ENCODE peak calls at places on chromosomes 4 and X, in four cellular contexts. U, Y, S and D are unnamed samples.

GRCh38 chr4:24778427-24779225 is 16.7 kb upstream of the SOD3 start:
- DNase-seq in U (no peak), Y (no peak), S (no peak), D (no peak)

GRCh38 chrX:15790766-15791380 is 589 bp downstream of the ZRSR2 start:
- DNase-seq in U (no peak), Y (no peak), S (peak; percentile 13), D (no peak)

GRCh38 chr4:34720563-34720962 is 1523.8 kb downstream of the ARAP2 start:
- DNase-seq in U (peak; percentile 17), Y (no peak), S (no peak), D (no peak)

GRCh38 chrX:81206471-81206870 is 4.6 kb downstream of the SH3BGRL start:
- DNase-seq in U (no peak), Y (no peak), S (no peak), D (no peak)

GRCh38 chr4:161254375-161254774 is 909.4 kb downstream of the FSTL5 start:
- DNase-seq in U (no peak), Y (no peak), S (no peak), D (no peak)

GRCh38 chrX:41459714-41460113 is 12.6 kb downstream of the NYX start:
- DNase-seq in U (no peak), Y (no peak), S (no peak), D (no peak)

GRCh38 chr4:27176400-27176799 is 315.8 kb downstream of the STIM2 start:
- DNase-seq in U (peak; percentile 14), Y (no peak), S (no peak), D (peak; percentile 43)

GRCh38 chr4:82076809-82077208 is 297.0 kb downstream of the HNRNPD start:
- DNase-seq in U (no peak), Y (no peak), S (no peak), D (no peak)

GRCh38 chrX:72201836-72202536 is 20.4 kb downstream of the PIN4 start:
- DNase-seq in U (no peak), Y (no peak), S (no peak), D (no peak)

GRCh38 chrX:107574711-107575110 is 53.6 kb upstream of the PRPS1 start:
- DNase-seq in U (no peak), Y (no peak), S (no peak), D (no peak)

GRCh38 chr4:83125738-83126141 is 11.2 kb upstream of the PLAC8 start:
- DNase-seq in U (no peak), Y (no peak), S (no peak), D (no peak)

GRCh38 chr4:98658287-98659105 is at the start of gene TSPAN5:
- DNase-seq in U (peak; percentile 12), Y (peak; percentile 76), S (no peak), D (peak; percentile 84)

GRCh38 chrX:111095974-111096870 is at the start of gene PAK3:
- DNase-seq in U (no peak), Y (no peak), S (no peak), D (peak; percentile 41)

GRCh38 chr4:94918543-94918942 is 160.8 kb downstream of the BMPR1B start:
- DNase-seq in U (no peak), Y (no peak), S (no peak), D (no peak)
- TF ChIP-seq CTCF in U (no peak), Y (no peak), S (no peak), D (no peak)

DNA sequence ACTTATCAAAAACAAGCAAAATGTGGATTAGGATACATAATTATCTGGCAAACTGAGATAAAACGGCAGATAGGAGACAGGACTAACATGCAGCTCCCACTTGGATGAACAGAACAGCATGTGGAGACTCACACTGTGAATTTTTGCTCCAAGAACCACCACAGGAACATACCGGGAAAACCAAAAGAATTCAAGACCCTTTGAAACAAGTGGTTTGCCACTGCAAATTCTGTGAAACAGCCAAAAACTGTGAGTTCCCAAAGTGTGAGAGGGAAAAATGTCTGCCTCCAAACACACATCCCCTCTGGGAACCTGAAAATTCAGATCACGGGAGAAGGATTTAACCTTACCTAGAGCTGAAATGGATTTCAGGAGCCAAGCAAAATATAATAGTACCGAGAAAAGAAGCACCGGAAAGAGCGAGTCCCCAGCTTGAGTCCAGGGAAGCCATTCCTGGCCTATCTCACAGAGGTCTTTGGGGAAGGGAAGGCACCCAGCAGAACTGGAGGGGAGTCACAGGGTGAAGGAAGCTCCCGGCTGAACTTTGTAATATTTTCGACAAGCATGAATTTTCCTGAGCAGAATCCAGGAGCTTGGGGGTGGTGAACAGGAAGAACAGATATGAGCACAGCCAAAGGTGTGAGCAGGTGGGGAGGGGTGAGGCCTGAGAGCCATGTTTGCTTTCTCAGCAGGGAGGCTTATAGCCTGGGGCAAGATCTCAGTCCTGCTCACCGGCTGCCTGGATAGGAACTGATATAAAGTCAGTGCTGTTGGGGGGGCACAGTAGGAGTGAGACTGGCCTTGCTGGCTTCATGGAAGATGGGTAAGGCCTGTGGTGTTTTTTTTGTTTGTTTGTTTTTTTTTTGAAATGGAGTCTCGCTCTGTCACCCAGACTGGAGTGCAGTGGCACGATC is 23.9 kb downstream of the MANBA start:
- DNase-seq in U (no peak), Y (no peak), S (no peak), D (peak; percentile 44)
- TF ChIP-seq NR2C2 in U (no peak), Y (no peak), S (no peak), D (no peak)

DNA sequence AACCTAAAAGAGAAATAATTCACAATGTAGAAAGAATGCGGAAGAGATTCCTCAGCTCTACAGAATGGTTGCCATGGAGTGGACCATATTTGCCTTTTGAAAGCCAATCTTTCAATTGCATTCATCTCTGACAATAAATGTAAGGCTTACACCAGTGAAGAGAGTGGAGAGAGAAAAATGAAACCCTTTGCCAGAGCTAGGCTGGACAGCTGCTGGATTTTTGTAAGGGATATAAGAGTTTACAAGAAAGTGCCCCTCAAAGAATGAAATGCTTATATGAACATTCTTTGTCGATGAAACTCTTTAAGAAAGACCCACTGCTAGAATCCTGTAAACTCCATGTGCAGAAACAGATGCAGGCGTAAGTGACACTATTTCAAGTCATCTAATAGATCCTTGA is 66.0 kb upstream of the FAT1 start:
- DNase-seq in U (no peak), Y (no peak), S (no peak), D (no peak)
- TF ChIP-seq CREM in U (no peak), Y (no peak), S (no peak), D (no peak)

GRCh38 chr4:150133605-150134004 is 55.4 kb downstream of the DCLK2 start:
- DNase-seq in U (no peak), Y (no peak), S (no peak), D (no peak)

GRCh38 chr4:150135134-150135773 is 57.0 kb downstream of the DCLK2 start:
- DNase-seq in U (no peak), Y (no peak), S (no peak), D (no peak)

GRCh38 chr4:150130953-150131352 is 52.7 kb downstream of the DCLK2 start:
- DNase-seq in U (no peak), Y (no peak), S (no peak), D (no peak)

GRCh38 chr4:150127757-150128156 is 49.5 kb downstream of the DCLK2 start:
- DNase-seq in U (no peak), Y (no peak), S (no peak), D (no peak)

DNA sequence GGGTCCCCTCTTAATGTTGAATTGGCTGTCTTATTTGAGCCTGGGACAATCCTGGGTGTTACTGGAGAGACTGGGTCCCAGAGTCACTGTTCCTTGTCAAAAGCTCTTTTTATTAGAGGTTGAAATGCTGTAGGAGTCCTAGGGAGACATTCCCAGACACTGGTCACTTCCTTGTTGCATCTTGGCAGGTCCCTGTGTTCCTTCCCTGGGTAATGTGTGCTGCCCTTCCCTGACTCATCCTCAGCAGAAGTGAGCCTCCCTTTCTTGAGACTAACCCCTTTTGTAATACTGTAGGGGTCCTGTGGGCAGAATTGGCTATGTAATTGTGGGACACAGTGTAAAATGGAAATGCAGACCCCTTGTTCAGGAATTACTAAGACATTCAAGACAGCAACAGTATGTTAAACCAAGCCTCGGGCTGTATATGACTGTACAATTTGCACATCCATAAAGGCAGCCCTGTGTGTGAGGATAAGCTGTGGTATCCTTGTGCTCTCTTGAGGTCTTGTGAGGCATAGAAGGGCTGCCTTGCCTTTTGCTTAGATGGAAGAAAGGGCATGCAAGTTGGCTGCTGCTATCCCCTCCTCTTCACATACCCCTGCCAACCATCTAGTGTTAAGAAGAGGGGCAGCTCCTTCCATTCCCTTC is 53.5 kb downstream of the DCLK2 start:
- DNase-seq in U (no peak), Y (no peak), S (no peak), D (no peak)
- TF ChIP-seq CTCF in U (no peak), Y (no peak), S (no peak), D (no peak)